ENCODE peak calls at places on chromosomes 11 and 22, in four cellular contexts. D is OCI-LY7, W is gastrocnemius medialis, Q is thoracic aorta. Y is an unnamed sample. For H3K4me1, the result is how much of the 10 kb centered on the place peaks cover.

GRCh38 chr11:120514541-120515121 is 3.1 kb downstream of the GRIK4 start:
- DNase-seq in W (no peak), D (no peak), Q (no peak), Y (no peak)

GRCh38 chr11:95065336-95065735 is 1.4 kb upstream of the SRSF8 start:
- DNase-seq in W (no peak), Q (no peak), D (no peak), Y (no peak)

GRCh38 chr22:32823024-32823730 is 21.7 kb downstream of the TIMP3 start:
- DNase-seq in W (no peak), D (peak), Q (no peak), Y (peak)

GRCh38 chr22:37197451-37198289 is 9.6 kb upstream of the C1QTNF6 start:
- DNase-seq in D (no peak), Q (no peak), W (peak), Y (peak)

GRCh38 chr22:28921585-28921879 is 38.2 kb downstream of the ZNRF3 start:
- DNase-seq in W (no peak), Q (no peak), D (no peak), Y (no peak)

GRCh38 chr11:75265851-75266531 is 25.4 kb downstream of the TPBGL start:
- DNase-seq in D (peak), W (peak), Q (no peak), Y (peak)

GRCh38 chr11:46694095-46694494 is 6.3 kb downstream of the ARHGAP1 start:
- DNase-seq in Q (no peak), D (no peak), W (no peak), Y (no peak)

GRCh38 chr22:23984430-23984829 is 4.5 kb downstream of the GSTT2 start:
- DNase-seq in W (no peak), Q (no peak), D (peak), Y (no peak)

GRCh38 chr11:110367571-110367970 is 62.2 kb upstream of the FDX1 start:
- DNase-seq in Q (no peak), W (no peak), D (peak), Y (no peak)

GRCh38 chr11:48063424-48063978 is 83.1 kb downstream of the PTPRJ start:
- DNase-seq in Q (no peak), D (no peak), W (no peak), Y (no peak)

GRCh38 chr11:130560000-130560852 is 111.8 kb downstream of the ADAMTS15 start:
- DNase-seq in W (no peak), Q (no peak), D (no peak), Y (no peak)

GRCh38 chr22:45476814-45477213 is 25.9 kb upstream of the FBLN1 start:
- DNase-seq in Q (no peak), D (no peak), W (no peak), Y (no peak)

GRCh38 chr11:105720096-105720495 is 110.2 kb downstream of the GRIA4 start:
- DNase-seq in Q (no peak), W (no peak), D (no peak), Y (no peak)

GRCh38 chr22:50439314-50440250 is 35.3 kb downstream of the SBF1 start:
- DNase-seq in D (no peak), W (no peak), Q (no peak), Y (no peak)

GRCh38 chr11:134592391-134592990 is 180.4 kb upstream of the B3GAT1 start:
- DNase-seq in W (no peak), D (peak), Q (no peak), Y (no peak)

DNA sequence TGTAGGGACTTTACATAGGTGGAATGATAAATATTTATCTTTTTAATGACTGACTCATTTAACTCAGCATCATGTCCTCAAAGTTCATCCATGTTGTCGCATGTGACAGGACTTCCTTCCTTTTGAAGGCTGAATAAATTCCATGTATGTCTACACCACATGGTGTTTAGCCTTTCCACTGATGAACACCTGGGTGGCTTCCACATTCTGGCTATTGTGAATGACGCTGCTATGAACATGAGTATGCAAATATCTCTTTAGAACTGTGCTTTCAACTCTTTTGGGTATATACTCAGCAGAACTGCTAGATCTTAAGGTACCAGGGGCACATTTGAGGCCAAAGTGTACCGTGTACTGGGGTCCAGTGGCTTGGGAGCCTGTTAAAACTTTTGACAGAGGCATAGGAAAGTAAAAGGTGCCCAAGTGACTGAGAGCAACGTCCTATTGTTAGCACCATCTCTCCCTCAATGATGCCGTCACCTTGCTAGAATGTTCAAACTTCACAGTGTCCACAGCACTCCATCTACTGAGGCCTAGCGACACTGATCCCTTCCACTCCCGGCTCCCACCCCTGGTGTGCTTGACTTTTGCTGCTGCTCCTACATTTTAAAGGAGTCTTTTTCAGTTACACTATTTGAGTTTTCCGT is 24.0 kb downstream of the LARGE1 start:
- DNase-seq in D (peak), W (no peak), Q (no peak), Y (no peak)
- H3K4me1 ChIP-seq in D (under half), W (under half), Q (under half), Y (under half)

GRCh38 chr11:28108909-28109308 is 721 bp downstream of the METTL15 start:
- DNase-seq in D (no peak), Q (no peak), W (no peak), Y (no peak)

GRCh38 chr11:28106351-28107043 is 1.5 kb downstream of the KIF18A start:
- DNase-seq in D (no peak), Q (no peak), W (no peak), Y (no peak)

GRCh38 chr11:28107331-28107725 is 628 bp downstream of the KIF18A start:
- DNase-seq in W (no peak), Q (no peak), D (peak), Y (no peak)

GRCh38 chr11:28105869-28106268 is 2.1 kb downstream of the KIF18A start:
- DNase-seq in D (peak), W (no peak), Q (no peak), Y (no peak)

DNA sequence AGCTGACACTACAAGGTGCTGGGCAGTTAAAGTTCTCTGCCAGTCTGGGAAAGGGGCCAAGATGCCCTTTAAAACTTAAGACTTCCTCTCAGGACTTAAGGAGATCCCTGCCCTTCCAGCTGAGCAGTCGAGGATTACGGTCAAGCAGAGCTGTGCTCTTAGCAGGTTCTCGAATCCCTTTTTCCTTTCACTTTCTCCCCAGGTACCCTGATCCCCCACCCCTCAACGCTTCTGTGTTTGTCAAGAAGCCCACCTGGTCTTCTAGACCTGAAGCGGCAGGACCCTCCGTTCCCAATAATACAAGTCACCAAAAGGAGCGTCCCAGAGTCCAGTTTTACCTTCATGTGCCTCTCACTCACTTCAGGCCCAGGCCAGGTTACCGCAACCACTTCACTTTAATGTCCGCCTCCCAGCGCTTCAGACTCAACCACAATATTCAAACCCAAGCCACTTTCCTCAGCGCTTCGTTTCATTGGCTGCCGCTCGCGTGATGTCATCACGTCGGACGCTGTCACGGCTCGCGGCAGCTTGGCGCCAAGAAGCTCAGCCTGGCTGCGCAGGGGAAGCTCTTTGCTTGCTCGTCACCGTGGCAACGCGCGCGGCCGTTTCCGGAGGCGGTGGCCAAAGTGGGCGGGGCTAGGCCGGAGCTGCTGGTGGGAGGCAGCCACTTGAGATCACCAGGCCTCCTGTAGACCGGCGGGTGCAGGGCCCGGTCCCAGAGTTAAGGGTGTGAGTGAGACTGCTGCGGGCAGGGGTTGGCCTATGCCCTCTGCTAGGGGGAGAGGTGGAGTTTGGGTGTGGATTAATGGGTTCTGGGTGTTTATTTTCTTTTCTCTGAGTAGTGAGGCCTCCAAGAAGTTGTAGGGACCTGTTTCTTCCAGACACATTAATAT is at the start of the genes KIF18A and METTL15:
- DNase-seq in W (peak), Q (peak), D (peak), Y (peak)
- H3K4me1 ChIP-seq in W (under half), Q (under half), D (under half), Y (under half)

GRCh38 chr22:31038686-31039085 is 42.4 kb upstream of the SMTN start:
- DNase-seq in Q (no peak), D (no peak), W (no peak), Y (no peak)
- H3K4me1 ChIP-seq in Q (under half), D (under half), W (under half), Y (under half)

DNA sequence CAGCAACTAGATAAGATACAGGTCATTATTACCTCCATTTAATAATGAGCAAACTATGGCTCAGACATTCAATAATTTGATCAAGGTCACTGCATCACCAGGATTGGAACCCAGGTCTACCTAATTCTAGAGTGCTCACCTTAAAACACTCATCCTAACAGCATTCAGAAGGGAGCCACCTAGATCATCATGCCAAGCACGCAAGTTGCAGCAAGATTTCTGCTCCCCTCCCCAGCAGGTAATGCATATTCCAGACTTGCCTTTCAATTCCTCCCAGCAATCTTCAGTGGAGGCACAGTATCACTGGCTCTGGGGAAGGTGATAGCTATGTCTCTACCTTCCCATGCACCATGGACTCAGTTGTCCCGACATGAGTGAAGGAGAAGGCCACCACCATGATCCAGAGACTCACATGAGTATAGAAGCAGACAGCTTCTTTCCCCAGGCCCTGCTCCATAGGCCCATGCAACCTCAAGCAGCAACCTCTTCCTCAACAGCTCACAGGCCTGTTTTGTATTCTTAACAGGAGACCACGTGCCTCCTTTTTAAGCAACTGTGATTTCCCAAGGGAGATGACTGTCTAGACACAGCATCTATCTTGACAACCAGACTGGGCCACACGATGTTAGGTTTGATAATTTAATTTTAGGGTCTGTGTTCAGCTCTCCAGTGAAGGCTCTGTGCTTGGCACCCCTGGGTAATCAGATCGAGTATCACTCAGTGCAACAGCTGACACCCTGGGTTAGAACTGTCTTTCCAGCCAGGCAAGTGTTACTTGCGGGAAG is 36.4 kb downstream of the RAB30 start:
- DNase-seq in D (peak), W (peak), Q (no peak), Y (peak)
- H3K4me1 ChIP-seq in D (under half), W (half or more), Q (half or more), Y (under half)

GRCh38 chr11:119335655-119336543 is 1.6 kb downstream of the RNF26 start:
- DNase-seq in W (peak), D (no peak), Q (no peak), Y (no peak)

GRCh38 chr11:119336744-119337469 is 2.6 kb downstream of the RNF26 start:
- DNase-seq in Q (no peak), W (peak), D (no peak), Y (peak)

GRCh38 chr11:119335091-119335654 is 846 bp downstream of the RNF26 start:
- DNase-seq in Q (no peak), D (no peak), W (peak), Y (peak)

GRCh38 chr11:119332111-119332765 is 2.1 kb upstream of the RNF26 start:
- DNase-seq in Q (no peak), D (no peak), W (no peak), Y (no peak)

DNA sequence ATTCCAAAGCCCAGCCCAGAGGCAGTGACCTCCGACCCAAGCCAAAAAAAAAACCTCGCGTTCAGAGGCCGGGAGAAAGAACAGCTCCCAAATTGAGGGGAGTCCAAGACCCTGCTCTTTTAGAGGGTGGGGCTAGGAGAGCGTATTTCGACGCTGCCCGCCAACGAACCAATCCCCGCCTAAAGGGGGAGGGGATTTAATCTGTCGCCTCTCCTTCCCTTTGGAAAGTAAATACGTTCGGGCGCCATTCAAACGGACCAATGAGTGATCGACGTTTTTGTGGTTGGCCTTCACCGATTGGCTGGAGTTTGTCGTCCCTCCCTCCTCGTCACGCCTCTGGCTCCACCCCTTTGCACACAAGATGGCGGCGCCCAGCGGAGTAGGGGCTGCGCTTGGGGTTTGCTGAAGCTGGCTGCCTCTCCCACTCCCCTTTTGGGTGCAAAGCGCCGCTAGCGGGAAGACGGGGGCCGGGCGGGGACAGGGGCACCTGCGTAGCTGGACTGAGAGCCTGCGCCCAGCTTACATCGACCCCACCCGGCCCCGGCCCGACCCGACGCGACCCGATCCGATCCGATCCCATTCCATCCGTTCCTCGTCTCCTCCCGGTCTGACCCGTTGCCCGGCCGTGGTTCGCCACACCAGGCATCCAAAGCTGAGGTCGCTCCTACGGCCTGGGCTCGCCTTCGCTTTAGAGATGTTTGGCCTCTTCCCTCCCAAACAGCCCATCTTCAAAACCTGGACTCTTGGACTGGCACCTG is at the start of gene RNF26:
- DNase-seq in W (peak), D (peak), Q (peak), Y (peak)
- H3K4me1 ChIP-seq in W (under half), D (under half), Q (under half), Y (half or more)

GRCh38 chr11:43497144-43497543 is 138.4 kb downstream of the TTC17 start:
- DNase-seq in W (no peak), D (no peak), Q (no peak), Y (no peak)

GRCh38 chr11:43489869-43490465 is 131.2 kb downstream of the TTC17 start:
- DNase-seq in Q (no peak), D (no peak), W (peak), Y (no peak)

GRCh38 chr11:43493431-43493830 is 134.7 kb downstream of the TTC17 start:
- DNase-seq in Q (no peak), W (no peak), D (no peak), Y (no peak)

GRCh38 chr11:43492701-43493100 is 134.0 kb downstream of the TTC17 start:
- DNase-seq in W (no peak), Q (no peak), D (no peak), Y (no peak)
- H3K4me1 ChIP-seq in W (under half), Q (under half), D (under half), Y (under half)

GRCh38 chr11:117070016-117070415 is 28.2 kb downstream of the SIK3 start:
- DNase-seq in D (no peak), Q (no peak), W (no peak), Y (no peak)

GRCh38 chr11:117066959-117067358 is 31.3 kb downstream of the SIK3 start:
- DNase-seq in W (no peak), D (no peak), Q (no peak), Y (no peak)

GRCh38 chr11:117064275-117064674 is 34.0 kb downstream of the SIK3 start:
- DNase-seq in W (no peak), D (no peak), Q (no peak), Y (no peak)

GRCh38 chr11:117071344-117071787 is 26.9 kb downstream of the SIK3 start:
- DNase-seq in Q (no peak), D (no peak), W (peak), Y (peak)

GRCh38 chr11:117068303-117068860 is 29.8 kb downstream of the SIK3 start:
- DNase-seq in W (no peak), D (no peak), Q (no peak), Y (no peak)
- H3K4me1 ChIP-seq in W (under half), D (under half), Q (under half), Y (under half)

DNA sequence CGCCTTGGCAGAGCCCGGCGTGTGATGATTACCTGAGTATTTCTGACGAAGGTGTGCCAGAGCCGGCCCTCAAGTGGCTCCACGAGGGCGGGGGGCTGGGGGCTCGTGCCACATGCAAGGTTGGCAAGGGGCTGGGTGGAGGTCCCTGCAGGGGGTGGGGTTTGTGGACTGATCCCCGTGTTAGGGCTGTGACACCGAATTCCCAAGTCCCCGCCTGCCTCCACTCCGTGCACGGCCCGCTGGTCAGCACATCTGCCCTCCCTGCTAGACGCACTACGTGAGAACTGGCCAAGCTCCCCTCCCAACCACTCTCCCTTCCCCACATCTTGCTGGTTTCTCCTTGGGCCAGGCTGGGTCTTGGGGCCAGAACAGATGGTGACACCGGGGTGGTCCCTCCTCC is 34.2 kb downstream of the GRAMD4 start:
- DNase-seq in D (no peak), W (no peak), Q (no peak), Y (no peak)
- H3K4me1 ChIP-seq in D (under half), W (under half), Q (under half), Y (under half)

GRCh38 chr11:72738199-72739141 is 13.7 kb downstream of the ARAP1 start:
- DNase-seq in D (peak), W (peak), Q (no peak), Y (no peak)
- H3K4me1 ChIP-seq in D (half or more), W (under half), Q (under half), Y (under half)